ENCODE peak calls at places on chromosomes 12 and 14, in six cellular contexts. C is HS-5, Y is cardiac muscle cell, N is NCI-H774, Q is KBM-7, G is hippocampal formation. F is an unnamed sample.

GRCh38 chr12:3987571-3987970 is 114.4 kb upstream of the PARP11 start:
- DNase-seq in C (no peak), Y (no peak), N (no peak), Q (no peak), G (no peak), F (no peak)

GRCh38 chr12:4108803-4109345 is 164.7 kb upstream of the CCND2 start:
- DNase-seq in C (no peak), Y (no peak), N (no peak), Q (no peak), G (no peak), F (no peak)

GRCh38 chr12:132586929-132587328 is 23.5 kb downstream of the LRCOL1 start:
- DNase-seq in C (no peak), Y (no peak), N (no peak), Q (no peak), G (no peak), F (no peak)

GRCh38 chr12:89927226-89927698 is 218.6 kb upstream of the ATP2B1 start:
- DNase-seq in C (no peak), Y (no peak), N (no peak), Q (peak), G (no peak), F (no peak)

GRCh38 chr12:62879691-62880090 is 55.3 kb downstream of the PPM1H start:
- DNase-seq in C (no peak), Y (no peak), N (no peak), Q (no peak), G (no peak), F (no peak)

GRCh38 chr14:76761198-76761848 is at the start of gene VASH1:
- DNase-seq in C (peak), Y (peak), N (peak), Q (peak), G (peak), F (no peak)

GRCh38 chr14:76405627-76406026 is 29.7 kb downstream of the ESRRB start:
- DNase-seq in C (no peak), Y (no peak), N (no peak), Q (no peak), G (no peak), F (no peak)

GRCh38 chr14:27366596-27366995 is 768.8 kb upstream of the NOVA1 start:
- DNase-seq in C (no peak), Y (no peak), N (no peak), Q (no peak), G (no peak), F (no peak)

GRCh38 chr14:100778078-100778927 is 47.6 kb upstream of the MEG3 start:
- DNase-seq in C (no peak), Y (no peak), N (no peak), Q (no peak), G (no peak), F (no peak)

GRCh38 chr12:53122961-53123468 is 19.7 kb downstream of the SOAT2 start:
- DNase-seq in C (no peak), Y (peak), N (no peak), Q (no peak), G (no peak), F (no peak)

GRCh38 chr14:52873096-52873495 is 77.8 kb downstream of the FERMT2 start:
- DNase-seq in C (no peak), Y (no peak), N (no peak), Q (no peak), G (no peak), F (no peak)

GRCh38 chr14:105890474-105891220 is 364.3 kb downstream of the TMEM121 start:
- DNase-seq in C (no peak), Y (no peak), N (no peak), Q (no peak), G (no peak), F (no peak)

GRCh38 chr12:105226219-105226618 is 9.8 kb downstream of the APPL2 start:
- DNase-seq in C (peak), Y (peak), N (no peak), Q (peak), G (peak), F (no peak)

F was measured in DMS153.